ENCODE peak calls at places on chromosomes 16 and 17, in six cellular contexts. L, T, E, M, J and P are unnamed samples.

GRCh38 chr16:54585094-54585493 is 298.5 kb upstream of the IRX3 start:
- DNase-seq in L (no peak), T (no peak), J (no peak), E (no peak), M (no peak), P (no peak)

GRCh38 chr16:72905581-72905980 is 142.3 kb downstream of the ZFHX3 start:
- DNase-seq in E (no peak), T (no peak), L (no peak), J (no peak), M (no peak), P (no peak)

GRCh38 chr16:78402797-78403196 is 303.3 kb downstream of the WWOX start:
- DNase-seq in E (no peak), M (no peak), T (no peak), L (no peak), J (no peak), P (no peak)

GRCh38 chr16:80198265-80198994 is 342.4 kb upstream of the DYNLRB2 start:
- DNase-seq in M (no peak), E (no peak), T (no peak), L (no peak), J (no peak), P (no peak)

GRCh38 chr16:70306880-70307279 is 7.9 kb downstream of the DDX19B start:
- DNase-seq in M (no peak), L (no peak), J (no peak), T (no peak), E (no peak), P (no peak)

GRCh38 chr16:1723450-1724147 is 17.6 kb downstream of the MAPK8IP3 start:
- DNase-seq in M (peak; percentile 47), T (no peak), E (peak; percentile 45), J (peak; percentile 48), L (no peak), P (peak; percentile 55)

GRCh38 chr17:34443832-34444469 is 80.9 kb upstream of the CCL1 start:
- DNase-seq in J (no peak), M (peak; percentile 21), L (no peak), E (no peak), T (peak; percentile 11), P (no peak)

GRCh38 chr17:38415250-38416194 is 12.7 kb upstream of the ARHGAP23 start:
- DNase-seq in E (no peak), M (no peak), J (no peak), T (peak; percentile 93), L (no peak), P (no peak)

GRCh38 chr16:64982581-64982980 is 139.3 kb downstream of the CDH11 start:
- DNase-seq in M (no peak), T (no peak), L (no peak), E (no peak), J (no peak), P (no peak)

GRCh38 chr16:66585477-66586239 is 6.4 kb downstream of the CMTM2 start:
- DNase-seq in T (no peak), J (no peak), M (no peak), L (no peak), E (no peak), P (no peak)

GRCh38 chr16:89392881-89393730 is 97.3 kb downstream of the ANKRD11 start:
- DNase-seq in E (no peak), M (no peak), J (no peak), L (no peak), T (no peak), P (no peak)

GRCh38 chr16:67068212-67068753 is 39.3 kb downstream of the CBFB start:
- DNase-seq in T (no peak), J (no peak), L (no peak), E (no peak), M (no peak), P (no peak)

GRCh38 chr17:50199651-50200446 is 1.6 kb downstream of the COL1A1 start:
- DNase-seq in L (peak; percentile 33), M (peak; percentile 93), E (peak; percentile 58), T (peak; percentile 60), J (peak; percentile 83), P (peak; percentile 95)

GRCh38 chr16:51359141-51359960 is 208.3 kb upstream of the SALL1 start:
- DNase-seq in M (no peak), J (no peak), T (no peak), E (no peak), L (no peak), P (no peak)

GRCh38 chr16:52548261-52549010 is 1.5 kb upstream of the TOX3 start:
- DNase-seq in L (no peak), M (peak; percentile 8), T (no peak), J (no peak), E (no peak), P (no peak)

GRCh38 chr16:82404586-82405315 is 222.0 kb upstream of the CDH13 start:
- DNase-seq in E (no peak), L (no peak), M (no peak), J (no peak), T (no peak), P (no peak)

GRCh38 chr17:77493901-77494663 is 353.3 kb downstream of the SEC14L1 start:
- DNase-seq in T (no peak), J (no peak), L (no peak), M (no peak), E (no peak), P (no peak)

GRCh38 chr17:9928601-9929341 is 23.7 kb upstream of the RCVRN start:
- DNase-seq in E (no peak), J (no peak), M (peak; percentile 79), L (no peak), T (no peak), P (no peak)

GRCh38 chr16:73572135-73572534 is 524.2 kb upstream of the ZFHX3 start:
- DNase-seq in T (no peak), L (no peak), M (peak; percentile 96), E (no peak), J (no peak), P (no peak)

GRCh38 chr16:22120440-22120839 is 28.1 kb downstream of the VWA3A start:
- DNase-seq in M (peak; percentile 8), E (no peak), J (no peak), L (no peak), T (no peak), P (no peak)